ENCODE peak calls at places on chromosomes 4 and X, in five cellular contexts. A is T-helper 1 cell, V is NCI-H1694 treated with DMSO at 0.1 percent for 48 hours, W is IMR-90, R is Caki2. H is an unnamed sample.

GRCh38 chr4:13765535-13765934 is 138.0 kb upstream of the BOD1L1 start:
- DNase-seq in A (no peak), V (no peak), W (peak; percentile 6), R (no peak), H (no peak)

GRCh38 chrX:97389761-97390192 is 506.1 kb downstream of the RPA4 start:
- DNase-seq in A (no peak), V (no peak), W (peak; percentile 84), R (peak; percentile 72), H (no peak)

GRCh38 chr4:8727546-8728510 is 135.3 kb downstream of the CPZ start:
- DNase-seq in A (peak; percentile 15), V (no peak), W (no peak), R (no peak), H (no peak)

GRCh38 chr4:109985993-109986640 is 73.4 kb downstream of the EGF start:
- DNase-seq in A (no peak), V (no peak), W (no peak), R (no peak), H (no peak)

GRCh38 chr4:8819421-8820177 is 52.0 kb downstream of the HMX1 start:
- DNase-seq in A (no peak), V (no peak), W (no peak), R (no peak), H (no peak)

GRCh38 chr4:23923840-23924239 is 34.0 kb upstream of the PPARGC1A start:
- DNase-seq in A (no peak), V (no peak), W (no peak), R (no peak), H (no peak)

GRCh38 chr4:139603576-139604387 is 47.8 kb upstream of the SETD7 start:
- DNase-seq in A (peak; percentile 44), V (peak; percentile 51), W (peak; percentile 59), R (peak; percentile 61), H (peak; percentile 20)

GRCh38 chr4:138310991-138311390 is 68.8 kb upstream of the SLC7A11 start:
- DNase-seq in A (no peak), V (no peak), W (peak; percentile 62), R (no peak), H (no peak)

GRCh38 chr4:10023050-10023419 is 1.7 kb upstream of the SLC2A9 start:
- DNase-seq in A (no peak), V (no peak), W (no peak), R (no peak), H (no peak)

GRCh38 chr4:8297691-8298485 is 28.3 kb downstream of the HTRA3 start:
- DNase-seq in A (no peak), V (no peak), W (no peak), R (no peak), H (no peak)

GRCh38 chr4:107825072-107825789 is 499 bp downstream of the SGMS2 start:
- DNase-seq in A (peak; percentile 1), V (no peak), W (peak; percentile 39), R (peak; percentile 69), H (no peak)

GRCh38 chr4:4854649-4855292 is 4.7 kb upstream of the MSX1 start:
- DNase-seq in A (no peak), V (no peak), W (no peak), R (no peak), H (no peak)

GRCh38 chrX:47581731-47582647 is at the start of gene TIMP1:
- DNase-seq in A (peak; percentile 87), V (no peak), W (peak; percentile 93), R (peak; percentile 88), H (peak; percentile 81)

GRCh38 chr4:5753766-5754528 is 42.9 kb downstream of the EVC start:
- DNase-seq in A (no peak), V (no peak), W (peak; percentile 97), R (peak; percentile 83), H (no peak)

GRCh38 chrX:17032351-17032750 is 85.9 kb downstream of the REPS2 start:
- DNase-seq in A (no peak), V (no peak), W (no peak), R (peak; percentile 66), H (no peak)

GRCh38 chr4:124777007-124777406 is 64.5 kb upstream of the ANKRD50 start:
- DNase-seq in A (no peak), V (no peak), W (peak; percentile 37), R (no peak), H (no peak)

GRCh38 chr4:110412354-110412753 is 63.6 kb upstream of the ENPEP start:
- DNase-seq in A (no peak), V (no peak), W (no peak), R (no peak), H (no peak)

GRCh38 chr4:119939066-119939995 is 127.3 kb downstream of the MAD2L1 start:
- DNase-seq in A (no peak), V (no peak), W (peak; percentile 66), R (no peak), H (no peak)

GRCh38 chr4:174316546-174316945 is 32.8 kb downstream of the CEP44 start:
- DNase-seq in A (no peak), V (no peak), W (peak; percentile 4), R (no peak), H (no peak)

GRCh38 chr4:40438384-40439026 is 103.4 kb downstream of the CHRNA9 start:
- DNase-seq in A (no peak), V (no peak), W (no peak), R (no peak), H (no peak)

GRCh38 chr4:185685804-185686203 is 126.2 kb downstream of the SORBS2 start:
- DNase-seq in A (no peak), V (no peak), W (no peak), R (no peak), H (no peak)

GRCh38 chrX:137195991-137196390 is 162.2 kb upstream of the GPR101 start:
- DNase-seq in A (no peak), V (no peak), W (no peak), R (no peak), H (no peak)

GRCh38 chr4:89664521-89664920 is 172.4 kb downstream of the SNCA start:
- DNase-seq in A (no peak), V (no peak), W (no peak), R (no peak), H (no peak)

GRCh38 chr4:36267491-36268254 is 13.7 kb upstream of the DTHD1 start:
- DNase-seq in A (peak; percentile 67), V (no peak), W (no peak), R (no peak), H (no peak)

GRCh38 chrX:9569875-9570274 is 105.0 kb downstream of the TBL1X start:
- DNase-seq in A (no peak), V (no peak), W (no peak), R (peak; percentile 66), H (no peak)